ENCODE peak calls at places on chromosomes 6 and 20, in four cellular contexts. L is AG09319, A is aorta, X is iris pigment epithelial cell. E is an unnamed sample.

GRCh38 chr20:47296950-47297349 is 59.5 kb downstream of the ZMYND8 start:
- DNase-seq in A (no peak), L (no peak), X (no peak), E (no peak)

GRCh38 chr6:5671162-5671561 is 335.6 kb downstream of the NRN1 start:
- DNase-seq in X (peak; percentile 89), A (peak; percentile 49), L (no peak), E (no peak)

GRCh38 chr6:11921017-11921438 is 91.1 kb upstream of the HIVEP1 start:
- DNase-seq in X (peak; percentile 92), L (peak; percentile 80), A (peak; percentile 86), E (peak; percentile 51)

GRCh38 chr6:32609731-32610640 is 20.3 kb upstream of the HLA-DRB1 start:
- DNase-seq in A (no peak), L (peak; percentile 75), X (peak; percentile 95), E (peak; percentile 57)

GRCh38 chr20:19621072-19621471 is 137.0 kb upstream of the RIN2 start:
- DNase-seq in X (no peak), A (no peak), L (no peak), E (no peak)

GRCh38 chr6:145866449-145867401 is 52.1 kb upstream of the FBXO30 start:
- DNase-seq in L (no peak), A (no peak), X (no peak), E (no peak)

GRCh38 chr6:142685852-142686718 is 258.9 kb downstream of the HIVEP2 start:
- DNase-seq in A (no peak), L (no peak), X (peak; percentile 19), E (no peak)

GRCh38 chr6:149862901-149863595 is 1.1 kb downstream of the LRP11 start:
- DNase-seq in A (peak; percentile 85), L (peak; percentile 61), X (peak; percentile 77), E (no peak)

GRCh38 chr20:62554214-62554897 is 78.6 kb upstream of the GATA5 start:
- DNase-seq in L (no peak), X (no peak), A (no peak), E (no peak)

GRCh38 chr20:57205625-57206219 is 60.7 kb downstream of the BMP7 start:
- DNase-seq in A (no peak), X (peak; percentile 14), L (peak; percentile 24), E (no peak)

GRCh38 chr6:73768630-73769029 is 72.6 kb downstream of the CD109 start:
- DNase-seq in X (no peak), A (no peak), L (no peak), E (no peak)

GRCh38 chr6:11251553-11252358 is 19.3 kb upstream of the NEDD9 start:
- DNase-seq in X (peak; percentile 77), A (peak; percentile 76), L (no peak), E (peak; percentile 52)

GRCh38 chr20:45083127-45083526 is 17.8 kb downstream of the KCNS1 start:
- DNase-seq in L (no peak), A (no peak), X (no peak), E (no peak)

GRCh38 chr20:703010-703409 is 27.4 kb upstream of the SCRT2 start:
- DNase-seq in X (no peak), A (no peak), L (no peak), E (no peak)

GRCh38 chr6:149239573-149240209 is 77.8 kb upstream of the TAB2 start:
- DNase-seq in X (no peak), A (no peak), L (no peak), E (no peak)

GRCh38 chr6:75272145-75272840 is 12.3 kb downstream of the TMEM30A start:
- DNase-seq in X (peak; percentile 90), A (no peak), L (peak; percentile 29), E (no peak)

GRCh38 chr6:131400054-131400781 is 172.8 kb upstream of the ARG1 start:
- DNase-seq in A (no peak), L (peak; percentile 60), X (peak; percentile 91), E (peak; percentile 7)

GRCh38 chr6:139569561-139569960 is 195.1 kb upstream of the CITED2 start:
- DNase-seq in A (no peak), X (peak; percentile 53), L (no peak), E (no peak)

GRCh38 chr6:150588862-150589499 is 10.7 kb upstream of the PLEKHG1 start:
- DNase-seq in A (no peak), X (no peak), L (no peak), E (no peak)

GRCh38 chr6:21537660-21538059 is 55.9 kb upstream of the SOX4 start:
- DNase-seq in L (no peak), X (no peak), A (no peak), E (no peak)

GRCh38 chr6:152993431-152993830 is 9.1 kb downstream of the MTRF1L start:
- DNase-seq in A (no peak), L (no peak), X (no peak), E (no peak)

GRCh38 chr6:2921520-2922115 is 18.5 kb upstream of the SERPINB9 start:
- DNase-seq in A (no peak), X (no peak), L (no peak), E (no peak)

GRCh38 chr20:5282561-5282960 is 34.2 kb downstream of the PROKR2 start:
- DNase-seq in L (no peak), X (no peak), A (no peak), E (no peak)

GRCh38 chr6:63764318-63764916 is 128.8 kb downstream of the PHF3 start:
- DNase-seq in A (no peak), X (peak; percentile 35), L (peak; percentile 2), E (peak; percentile 31)

GRCh38 chr6:32844839-32845372 is 1.1 kb upstream of the PSMB8 start:
- DNase-seq in X (no peak), A (no peak), L (no peak), E (no peak)

GRCh38 chr6:130417951-130418350 is 52.1 kb downstream of the TMEM200A start:
- DNase-seq in L (no peak), X (peak; percentile 93), A (no peak), E (no peak)

GRCh38 chr6:157603314-157603940 is 219.6 kb upstream of the SNX9 start:
- DNase-seq in L (no peak), A (no peak), X (no peak), E (no peak)

GRCh38 chr6:158008894-158009891 is 27.5 kb downstream of the SYNJ2 start:
- DNase-seq in A (peak; percentile 76), L (no peak), X (peak; percentile 51), E (no peak)

GRCh38 chr20:57621426-57622200 is 1.4 kb upstream of the ZBP1 start:
- DNase-seq in X (no peak), A (peak; percentile 23), L (no peak), E (no peak)

GRCh38 chr6:31272431-31272830 is 539 bp upstream of the HLA-C start:
- DNase-seq in A (no peak), L (no peak), X (peak; percentile 17), E (no peak)

GRCh38 chr6:13794184-13794583 is 20.2 kb downstream of the MCUR1 start:
- DNase-seq in A (no peak), X (peak; percentile 34), L (no peak), E (peak; percentile 17)

GRCh38 chr6:111565316-111566221 is 40.1 kb downstream of the TRAF3IP2 start:
- DNase-seq in A (no peak), L (no peak), X (no peak), E (no peak)

GRCh38 chr6:99514089-99514488 is 1.1 kb downstream of the USP45 start:
- DNase-seq in X (peak; percentile 30), L (no peak), A (no peak), E (no peak)

GRCh38 chr6:45665859-45666258 is 288.1 kb upstream of the SUPT3H start:
- DNase-seq in X (no peak), L (no peak), A (no peak), E (no peak)

GRCh38 chr6:46078294-46078693 is 51.5 kb upstream of the ENPP4 start:
- DNase-seq in X (no peak), L (no peak), A (no peak), E (no peak)

E was measured in smooth muscle cell of the brain vasculature.